ENCODE peak calls at places on chromosomes 16 and 17, in seven cellular contexts. I is endodermal cell, J is HTR-8/SVneo, Q is fibroblast of mammary gland, S is amniotic stem cell, Z is Daoy, T is NCI-H526. P is an unnamed sample.

GRCh38 chr17:62625184-62625869 is 2.1 kb upstream of the MRC2 start:
- DNase-seq in T (no peak), Q (no peak), J (no peak), S (no peak), Z (no peak), I (no peak), P (no peak)

GRCh38 chr17:1573932-1574696 is 11.5 kb upstream of the PITPNA start:
- DNase-seq in I (peak), Q (peak), J (peak), T (peak), S (peak), Z (peak), P (peak)

GRCh38 chr16:57045694-57046381 is 46.5 kb upstream of the CPNE2 start:
- DNase-seq in Z (peak), J (peak), S (peak), Q (peak), I (peak), T (peak), P (no peak)

GRCh38 chr17:22409160-22409751 is 716.9 kb downstream of the KCNJ18 start:
- DNase-seq in I (no peak), S (no peak), Z (no peak), J (no peak), T (no peak), Q (no peak), P (no peak)

GRCh38 chr16:800834-801488 is 427 bp upstream of the GNG13 start:
- DNase-seq in T (no peak), S (no peak), Q (no peak), J (no peak), Z (no peak), I (no peak), P (no peak)

GRCh38 chr16:30740364-30741251 is 7.6 kb upstream of the PHKG2 start:
- DNase-seq in Z (peak), J (peak), Q (peak), S (no peak), T (peak), I (peak), P (no peak)

GRCh38 chr16:52621651-52622050 is 74.7 kb upstream of the TOX3 start:
- DNase-seq in I (no peak), S (no peak), Z (no peak), Q (no peak), J (no peak), T (no peak), P (no peak)

GRCh38 chr17:12140685-12141084 is 120.0 kb downstream of the MAP2K4 start:
- DNase-seq in J (no peak), Q (no peak), S (no peak), Z (no peak), I (no peak), T (no peak), P (no peak)

GRCh38 chr17:37719866-37720265 is 25.0 kb downstream of the HNF1B start:
- DNase-seq in T (no peak), Z (no peak), Q (no peak), I (no peak), S (no peak), J (no peak), P (no peak)

GRCh38 chr17:59634632-59635561 is 15.2 kb downstream of the CLTC start:
- DNase-seq in J (no peak), T (no peak), S (no peak), Z (no peak), I (no peak), Q (no peak), P (no peak)

GRCh38 chr17:73956595-73957465 is 246.6 kb upstream of the RPL38 start:
- DNase-seq in Q (peak), J (peak), T (peak), I (peak), S (no peak), Z (peak), P (no peak)

GRCh38 chr17:49464049-49464448 is 31.0 kb upstream of the NGFR start:
- DNase-seq in J (no peak), Q (no peak), T (no peak), S (no peak), I (no peak), Z (no peak), P (no peak)

GRCh38 chr16:85963746-85964370 is 64.9 kb downstream of the IRF8 start:
- DNase-seq in T (no peak), J (no peak), S (no peak), Z (no peak), Q (no peak), I (no peak), P (no peak)

GRCh38 chr16:12904041-12904671 is 2.8 kb downstream of the SHISA9 start:
- DNase-seq in J (no peak), Q (no peak), S (no peak), T (no peak), Z (no peak), I (peak), P (no peak)

GRCh38 chr17:82231562-82232321 is 2.9 kb downstream of the SLC16A3 start:
- DNase-seq in T (peak), I (peak), Q (peak), J (no peak), Z (peak), S (no peak), P (no peak)

GRCh38 chr17:78736526-78737079 is 45.5 kb downstream of the CYTH1 start:
- DNase-seq in Q (peak), I (peak), J (no peak), S (no peak), Z (no peak), T (peak), P (no peak)

GRCh38 chr16:66363196-66363777 is 3.2 kb upstream of the CDH5 start:
- DNase-seq in J (no peak), T (no peak), S (no peak), Q (no peak), I (no peak), Z (no peak), P (no peak)

GRCh38 chr17:31900877-31901276 is 631 bp downstream of the UTP6 start:
- DNase-seq in I (no peak), Q (peak), S (no peak), Z (no peak), T (peak), J (no peak), P (peak)

GRCh38 chr17:48773245-48773644 is 43.8 kb downstream of the TTLL6 start:
- DNase-seq in T (no peak), S (no peak), Q (no peak), Z (no peak), I (no peak), J (no peak), P (no peak)

GRCh38 chr17:17492562-17492961 is 3.6 kb downstream of the RASD1 start:
- DNase-seq in I (no peak), Q (no peak), S (no peak), T (no peak), Z (no peak), J (no peak), P (no peak)